ENCODE peak calls at places on chromosomes 1 and 21, in four cellular contexts. U is MCF 10A, Q is brain pericyte, H is EL. G is an unnamed sample.

GRCh38 chr21:46161800-46162592 is 6.6 kb upstream of the FTCD start:
- DNase-seq in H (no peak), U (no peak), Q (no peak), G (no peak)

GRCh38 chr21:22575165-22575584 is 1577.0 kb downstream of the NCAM2 start:
- DNase-seq in U (peak), Q (no peak), H (no peak), G (no peak)

GRCh38 chr1:12616709-12617373 is 1.2 kb downstream of the DHRS3 start:
- DNase-seq in H (peak), Q (no peak), U (peak), G (no peak)

GRCh38 chr1:65825736-65826135 is 33.0 kb downstream of the PDE4B start:
- DNase-seq in U (peak), Q (no peak), H (peak), G (peak)

GRCh38 chr1:51418384-51418959 is 88.1 kb upstream of the TTC39A start:
- DNase-seq in U (no peak), H (no peak), Q (no peak), G (no peak)

GRCh38 chr1:156076609-156077429 is 5.4 kb downstream of the MEX3A start:
- DNase-seq in H (no peak), U (no peak), Q (no peak), G (peak)

GRCh38 chr1:227935826-227936225 is 11.9 kb downstream of the WNT9A start:
- DNase-seq in Q (no peak), H (no peak), U (no peak), G (no peak)

GRCh38 chr1:236514703-236515442 is 8.9 kb upstream of the LGALS8 start:
- DNase-seq in Q (no peak), U (no peak), H (no peak), G (no peak)

GRCh38 chr1:46687095-46687659 is 15.5 kb downstream of the TEX38 start:
- DNase-seq in U (peak), H (peak), Q (no peak), G (peak)

GRCh38 chr1:32112800-32113375 is 5.0 kb downstream of the KPNA6 start:
- DNase-seq in U (no peak), Q (no peak), H (no peak), G (no peak)

GRCh38 chr21:38992737-38993136 is 187.0 kb downstream of the ETS2 start:
- DNase-seq in U (no peak), H (no peak), Q (no peak), G (no peak)

GRCh38 chr1:30757196-30757949 is at the start of gene LAPTM5:
- DNase-seq in H (peak), Q (no peak), U (no peak), G (peak)

GRCh38 chr1:40648928-40649591 is 16.4 kb downstream of the RIMS3 start:
- DNase-seq in H (no peak), U (no peak), Q (no peak), G (no peak)

GRCh38 chr1:113008365-113008714 is 52.3 kb upstream of the SLC16A1 start:
- DNase-seq in H (no peak), U (no peak), Q (no peak), G (no peak)

GRCh38 chr1:150548632-150549495 is at the start of gene ADAMTSL4:
- DNase-seq in U (peak), Q (no peak), H (peak), G (peak)

GRCh38 chr1:234969011-234969441 is 159.6 kb downstream of the TOMM20 start:
- DNase-seq in Q (no peak), H (no peak), U (no peak), G (no peak)

GRCh38 chr1:24203404-24203803 is 16.3 kb upstream of the IFNLR1 start:
- DNase-seq in Q (no peak), U (peak), H (no peak), G (no peak)

GRCh38 chr1:59105548-59106507 is 191.1 kb upstream of the FGGY start:
- DNase-seq in Q (no peak), H (no peak), U (no peak), G (peak)

GRCh38 chr1:235063068-235063765 is 65.4 kb downstream of the TOMM20 start:
- DNase-seq in H (no peak), U (no peak), Q (no peak), G (no peak)